ENCODE peak calls at places on chromosomes 16 and 17, in ten cellular contexts. D, K, B, M, X, C, O, Z, Q and A are unnamed samples.

GRCh38 chr17:49841548-49841947 is 6.3 kb downstream of the TAC4 start:
- DNase-seq in K (no peak), Z (no peak), Q (no peak), D (no peak), O (no peak), C (no peak), X (no peak), M (no peak), B (peak; percentile 20), A (no peak)

GRCh38 chr16:27264151-27264550 is 4.4 kb downstream of the NSMCE1 start:
- DNase-seq in X (peak; percentile 72), K (no peak), O (no peak), Z (no peak), D (no peak), C (no peak), M (no peak), B (no peak), Q (no peak), A (no peak)

GRCh38 chr16:82761858-82762257 is 135.1 kb downstream of the CDH13 start:
- DNase-seq in K (no peak), B (no peak), D (no peak), O (no peak), X (no peak), Q (no peak), Z (no peak), M (no peak), C (no peak), A (no peak)

GRCh38 chr16:8173111-8173644 is 417.1 kb downstream of the TMEM114 start:
- DNase-seq in Q (peak; percentile 70), X (peak; percentile 39), K (no peak), B (no peak), D (peak; percentile 22), Z (no peak), M (peak; percentile 64), C (peak; percentile 75), O (peak; percentile 41), A (peak; percentile 68)

GRCh38 chr17:77424585-77425344 is 284.0 kb downstream of the SEC14L1 start:
- DNase-seq in D (no peak), Z (peak; percentile 36), M (peak; percentile 85), X (peak; percentile 87), Q (no peak), K (no peak), B (peak; percentile 98), O (peak; percentile 79), C (no peak), A (no peak)

GRCh38 chr16:9096416-9096952 is 5.0 kb downstream of the HAPSTR1 start:
- DNase-seq in Q (no peak), C (no peak), K (no peak), D (no peak), O (no peak), B (no peak), M (no peak), X (no peak), Z (no peak), A (no peak)

GRCh38 chr16:89593841-89594240 is 18.3 kb downstream of the CPNE7 start:
- DNase-seq in D (no peak), Q (no peak), X (no peak), K (no peak), B (no peak), C (no peak), Z (no peak), M (no peak), O (no peak), A (no peak)

GRCh38 chr16:19680972-19681371 is 37.1 kb downstream of the KNOP1 start:
- DNase-seq in B (no peak), M (no peak), C (no peak), K (no peak), D (no peak), X (no peak), Z (no peak), Q (no peak), O (no peak), A (no peak)

GRCh38 chr17:6507535-6507934 is 48.8 kb downstream of the PITPNM3 start:
- DNase-seq in X (peak; percentile 81), B (peak; percentile 88), O (no peak), C (no peak), K (no peak), D (no peak), Z (peak; percentile 29), Q (no peak), M (no peak), A (no peak)

GRCh38 chr16:46929378-46930332 is 43.8 kb downstream of the DNAJA2 start:
- DNase-seq in K (no peak), D (peak; percentile 84), B (peak; percentile 78), C (peak; percentile 81), X (peak; percentile 38), M (peak; percentile 73), Z (no peak), Q (peak; percentile 61), O (peak; percentile 47), A (peak; percentile 84)

GRCh38 chr17:29253037-29253436 is 6.4 kb downstream of the CRYBA1 start:
- DNase-seq in O (no peak), Q (no peak), B (no peak), M (no peak), D (no peak), Z (no peak), K (no peak), C (no peak), X (no peak), A (no peak)

GRCh38 chr16:11627822-11628457 is 40.3 kb upstream of the SNN start:
- DNase-seq in D (no peak), C (no peak), Z (no peak), M (no peak), O (no peak), Q (no peak), X (peak; percentile 76), B (peak; percentile 74), K (no peak), A (no peak)

GRCh38 chr17:64741038-64741641 is 79.0 kb upstream of the SMURF2 start:
- DNase-seq in X (peak; percentile 78), Q (peak; percentile 33), B (no peak), O (peak; percentile 33), M (no peak), Z (no peak), D (no peak), K (peak; percentile 29), C (no peak), A (no peak)

GRCh38 chr16:71443714-71444113 is 1.9 kb upstream of the TLE7 start:
- DNase-seq in Q (no peak), O (no peak), D (no peak), Z (no peak), X (no peak), C (no peak), M (no peak), K (no peak), B (no peak), A (no peak)

GRCh38 chr16:71442041-71442440 is at the start of gene TLE7:
- DNase-seq in O (no peak), C (no peak), Q (no peak), B (no peak), K (no peak), D (peak; percentile 24), M (no peak), X (no peak), Z (no peak), A (no peak)

GRCh38 chr16:71439531-71439930 is 2.3 kb downstream of the TLE7 start:
- DNase-seq in K (no peak), X (peak; percentile 78), M (no peak), Z (no peak), C (no peak), Q (no peak), O (no peak), D (no peak), B (no peak), A (no peak)

GRCh38 chr16:71441348-71441781 is 489 bp downstream of the TLE7 start:
- DNase-seq in D (peak; percentile 46), C (no peak), X (no peak), K (no peak), B (no peak), M (no peak), O (no peak), Z (no peak), Q (no peak), A (peak; percentile 31)

DNA sequence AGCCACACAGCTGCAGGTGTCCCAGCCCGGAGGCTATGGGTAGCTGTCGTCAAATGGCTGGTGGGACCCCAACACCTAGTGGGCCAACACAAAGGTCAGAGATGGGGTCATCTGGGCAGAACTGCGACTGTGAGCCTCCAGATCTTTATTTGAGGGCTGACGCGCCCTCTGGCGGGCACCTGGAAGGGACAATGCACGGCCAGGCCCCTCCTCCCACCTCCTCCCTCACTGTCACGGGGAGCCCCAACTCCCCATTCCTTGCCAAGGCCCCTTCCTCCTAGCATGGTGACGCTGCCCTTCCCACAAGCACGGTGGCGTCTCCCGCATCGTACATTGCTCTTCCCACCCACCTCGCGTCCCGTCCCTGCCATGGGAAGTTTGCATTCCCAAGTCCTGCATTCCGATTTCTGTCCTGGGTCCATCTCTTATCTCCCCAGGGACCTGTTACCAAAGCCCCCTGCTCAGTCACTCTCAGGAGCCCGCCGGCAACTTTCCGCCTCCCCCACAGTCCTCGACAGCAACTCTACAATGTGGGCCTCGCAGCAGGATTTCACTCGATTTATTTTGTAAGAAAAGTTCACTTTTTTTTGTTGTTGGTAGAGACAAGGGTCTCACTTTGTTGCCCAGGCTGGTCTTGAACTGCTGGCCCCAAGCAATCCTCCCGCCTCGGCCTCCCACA is 1.0 kb downstream of the TLE7 start:
- DNase-seq in O (no peak), B (no peak), Q (no peak), X (no peak), C (no peak), D (peak; percentile 51), K (no peak), Z (no peak), M (no peak), A (no peak)
- TF ChIP-seq CTCF in O (no peak), B (no peak), Q (no peak), X (no peak), C (peak; percentile 38), D (peak; percentile 56), K (no peak), Z (no peak), M (peak; percentile 7), A (no peak)

GRCh38 chr16:2586241-2586640 is 48.4 kb downstream of the PDPK1 start:
- DNase-seq in D (no peak), K (no peak), X (no peak), Q (no peak), M (peak; percentile 32), C (no peak), O (no peak), B (no peak), Z (no peak), A (no peak)
- TF ChIP-seq CTCF in D (peak; percentile 27), K (peak; percentile 4), X (no peak), Q (no peak), M (no peak), C (peak; percentile 34), O (no peak), B (no peak), Z (peak; percentile 6), A (no peak)

GRCh38 chr17:37413875-37414519 is 7.3 kb downstream of the TADA2A start:
- DNase-seq in Q (no peak), O (no peak), B (no peak), M (no peak), Z (no peak), K (no peak), C (no peak), D (no peak), X (no peak), A (no peak)
- TF ChIP-seq CTCF in Q (no peak), O (no peak), B (no peak), M (peak; percentile 11), Z (no peak), K (no peak), C (peak; percentile 51), D (no peak), X (peak; percentile 37), A (peak; percentile 26)

DNA sequence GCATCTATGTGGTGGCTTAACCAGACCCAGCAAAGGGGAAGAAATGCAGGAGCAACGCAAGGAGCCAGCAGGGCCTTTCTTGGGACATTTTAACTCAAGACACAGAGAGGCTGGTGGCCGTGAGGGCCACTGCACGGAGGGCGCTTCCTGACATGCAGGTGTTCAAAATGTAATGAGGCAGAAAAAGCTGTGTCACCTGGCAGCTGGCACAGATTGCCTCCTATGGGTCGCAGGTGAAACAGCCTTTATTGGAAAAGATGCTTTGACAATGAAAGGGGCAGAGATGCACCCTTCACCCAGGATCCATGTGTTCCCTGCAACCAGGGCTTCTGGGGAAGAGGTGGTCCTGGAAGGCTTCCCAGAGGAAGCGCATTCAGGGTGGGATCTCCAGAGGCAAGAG is 219.3 kb downstream of the XYLT1 start:
- DNase-seq in K (no peak), C (no peak), X (no peak), D (no peak), B (no peak), O (no peak), M (no peak), Q (no peak), Z (no peak), A (no peak)
- TF ChIP-seq CTCF in K (no peak), C (no peak), X (no peak), D (peak; percentile 23), B (no peak), O (no peak), M (no peak), Q (no peak), Z (no peak), A (no peak)